ENCODE peak calls at places on chromosomes 5 and 9, in five cellular contexts. One of them, this sample, is unnamed.

GRCh38 chr9:120474579-120475243 is 105.3 kb downstream of the CDK5RAP2 start:
- DNase-seq in HepG2: no peak
- DNase-seq in GM12878: no peak
- DNase-seq in K562: no peak
- DNase-seq in H1: no peak
- DNase-seq in this sample: no peak

GRCh38 chr5:154133591-154133990 is 56.9 kb upstream of the GALNT10 start:
- DNase-seq in HepG2: no peak
- DNase-seq in GM12878: no peak
- DNase-seq in K562: no peak
- DNase-seq in H1: no peak
- DNase-seq in this sample: no peak

GRCh38 chr9:115972802-115973201 is 180.8 kb upstream of the PAPPA start:
- DNase-seq in HepG2: peak
- DNase-seq in GM12878: no peak
- DNase-seq in K562: no peak
- DNase-seq in H1: no peak
- DNase-seq in this sample: no peak

GRCh38 chr5:157478726-157479125 is 18.7 kb downstream of the NIPAL4 start:
- DNase-seq in HepG2: no peak
- DNase-seq in GM12878: no peak
- DNase-seq in K562: no peak
- DNase-seq in H1: no peak
- DNase-seq in this sample: no peak

GRCh38 chr9:89730715-89731114 is 125.9 kb downstream of the GADD45G start:
- DNase-seq in HepG2: peak
- DNase-seq in GM12878: no peak
- DNase-seq in K562: peak
- DNase-seq in H1: no peak
- DNase-seq in this sample: no peak

GRCh38 chr5:135154197-135154596 is 120.2 kb upstream of the PITX1 start:
- DNase-seq in HepG2: peak
- DNase-seq in GM12878: no peak
- DNase-seq in K562: no peak
- DNase-seq in H1: no peak
- DNase-seq in this sample: no peak

GRCh38 chr9:87309236-87309635 is 188.4 kb upstream of the DAPK1 start:
- DNase-seq in HepG2: no peak
- DNase-seq in GM12878: no peak
- DNase-seq in K562: no peak
- DNase-seq in H1: no peak
- DNase-seq in this sample: no peak

GRCh38 chr9:98117984-98118639 is 910 bp downstream of the TRIM14 start:
- DNase-seq in HepG2: peak
- DNase-seq in GM12878: no peak
- DNase-seq in K562: peak
- DNase-seq in H1: no peak
- DNase-seq in this sample: peak

GRCh38 chr5:73648490-73648889 is 22.5 kb downstream of the ARHGEF28 start:
- DNase-seq in HepG2: no peak
- DNase-seq in GM12878: no peak
- DNase-seq in K562: no peak
- DNase-seq in H1: no peak
- DNase-seq in this sample: no peak

GRCh38 chr9:5188060-5188707 is 2.7 kb upstream of the INSL6 start:
- DNase-seq in HepG2: no peak
- DNase-seq in GM12878: no peak
- DNase-seq in K562: no peak
- DNase-seq in H1: no peak
- DNase-seq in this sample: no peak

GRCh38 chr9:96609732-96610131 is 9.9 kb downstream of the CDC14B start:
- DNase-seq in HepG2: no peak
- DNase-seq in GM12878: no peak
- DNase-seq in K562: no peak
- DNase-seq in H1: no peak
- DNase-seq in this sample: no peak

GRCh38 chr9:96603305-96604004 is 16.2 kb downstream of the CDC14B start:
- DNase-seq in HepG2: no peak
- DNase-seq in GM12878: no peak
- DNase-seq in K562: no peak
- DNase-seq in H1: no peak
- DNase-seq in this sample: no peak

GRCh38 chr9:96607971-96608370 is 11.7 kb downstream of the CDC14B start:
- DNase-seq in HepG2: no peak
- DNase-seq in GM12878: no peak
- DNase-seq in K562: no peak
- DNase-seq in H1: no peak
- DNase-seq in this sample: no peak

GRCh38 chr9:96604005-96604320 is 15.7 kb downstream of the CDC14B start:
- DNase-seq in HepG2: no peak
- DNase-seq in GM12878: no peak
- DNase-seq in K562: no peak
- DNase-seq in H1: no peak
- DNase-seq in this sample: no peak

DNA sequence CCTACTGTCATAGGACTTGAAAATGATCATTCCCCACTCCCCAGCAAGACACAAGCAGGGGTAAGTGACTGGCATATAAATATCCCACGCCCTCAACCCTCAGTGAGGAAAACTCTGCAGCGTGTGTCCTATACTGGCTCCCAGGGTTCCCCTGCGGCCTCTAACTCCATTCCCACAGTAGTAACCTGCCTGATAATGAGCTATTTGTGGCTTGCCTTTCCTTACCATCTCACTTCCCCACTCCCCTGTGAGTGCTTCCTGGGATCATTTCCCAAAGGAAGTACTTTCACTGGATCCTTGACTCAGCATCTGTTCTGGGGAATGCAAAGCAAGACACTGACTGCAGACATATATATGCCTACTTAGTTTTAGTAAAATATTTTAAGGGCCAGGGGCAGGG is 14.3 kb downstream of the CDC14B start:
- DNase-seq in HepG2: no peak
- DNase-seq in GM12878: no peak
- DNase-seq in K562: no peak
- DNase-seq in H1: no peak
- DNase-seq in this sample: no peak
- TF ChIP-seq MAX in HepG2: no peak
- TF ChIP-seq MAX in GM12878: no peak
- TF ChIP-seq MAX in K562: no peak
- TF ChIP-seq MAX in H1: no peak
- TF ChIP-seq MAX in this sample: no peak

GRCh38 chr9:92706218-92706940 is 36.4 kb upstream of the IPPK start:
- DNase-seq in HepG2: peak
- DNase-seq in GM12878: no peak
- DNase-seq in K562: peak
- DNase-seq in H1: peak
- DNase-seq in this sample: peak

GRCh38 chr9:92709240-92709639 is 39.3 kb upstream of the IPPK start:
- DNase-seq in HepG2: no peak
- DNase-seq in GM12878: no peak
- DNase-seq in K562: no peak
- DNase-seq in H1: no peak
- DNase-seq in this sample: no peak

GRCh38 chr9:92709954-92710353 is 40.0 kb upstream of the IPPK start:
- DNase-seq in HepG2: no peak
- DNase-seq in GM12878: no peak
- DNase-seq in K562: no peak
- DNase-seq in H1: no peak
- DNase-seq in this sample: no peak

GRCh38 chr9:92707530-92707929 is 37.6 kb upstream of the IPPK start:
- DNase-seq in HepG2: no peak
- DNase-seq in GM12878: no peak
- DNase-seq in K562: no peak
- DNase-seq in H1: no peak
- DNase-seq in this sample: no peak

DNA sequence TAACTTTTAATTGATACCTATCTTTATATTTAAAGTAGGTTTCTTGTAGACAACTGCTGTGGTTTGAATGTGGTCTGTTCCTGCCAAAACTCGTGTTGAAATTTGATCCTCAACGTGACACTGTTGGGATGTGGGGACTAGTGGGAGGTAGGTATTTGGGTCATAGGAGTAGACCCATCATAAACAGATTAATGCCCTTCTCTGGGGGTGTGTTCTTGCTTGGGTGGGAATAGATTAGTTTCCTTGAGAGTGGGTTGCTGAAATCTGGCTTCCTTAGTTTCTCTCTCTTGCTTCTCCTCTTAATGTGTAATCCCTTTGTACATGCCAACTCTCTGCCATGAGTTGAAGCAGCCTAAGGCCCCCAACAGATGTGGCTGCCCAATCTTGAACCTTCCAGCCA is 34.6 kb upstream of the IPPK start:
- DNase-seq in HepG2: no peak
- DNase-seq in GM12878: no peak
- DNase-seq in K562: no peak
- DNase-seq in H1: peak
- DNase-seq in this sample: no peak
- TF ChIP-seq JUND in HepG2: no peak
- TF ChIP-seq JUND in GM12878: no peak
- TF ChIP-seq JUND in K562: no peak
- TF ChIP-seq JUND in H1: no peak
- TF ChIP-seq JUND in this sample: no peak

GRCh38 chr5:72346396-72346795 is 26.2 kb downstream of the PTCD2 start:
- DNase-seq in HepG2: peak
- DNase-seq in GM12878: no peak
- DNase-seq in K562: no peak
- DNase-seq in H1: no peak
- DNase-seq in this sample: no peak

GRCh38 chr5:72353046-72353445 is 32.9 kb downstream of the PTCD2 start:
- DNase-seq in HepG2: no peak
- DNase-seq in GM12878: no peak
- DNase-seq in K562: no peak
- DNase-seq in H1: no peak
- DNase-seq in this sample: no peak

GRCh38 chr5:72347801-72348305 is 27.7 kb downstream of the PTCD2 start:
- DNase-seq in HepG2: no peak
- DNase-seq in GM12878: no peak
- DNase-seq in K562: no peak
- DNase-seq in H1: no peak
- DNase-seq in this sample: peak
- TF ChIP-seq CEBPB in HepG2: no peak
- TF ChIP-seq CEBPB in GM12878: no peak
- TF ChIP-seq CEBPB in K562: no peak
- TF ChIP-seq CEBPB in H1: no peak
- TF ChIP-seq CEBPB in this sample: peak

GRCh38 chr5:91024727-91025126 is 358.4 kb downstream of the ARRDC3 start:
- DNase-seq in HepG2: no peak
- DNase-seq in GM12878: no peak
- DNase-seq in K562: peak
- DNase-seq in H1: no peak
- DNase-seq in this sample: no peak

GRCh38 chr5:91024160-91024559 is 359.0 kb downstream of the ARRDC3 start:
- DNase-seq in HepG2: no peak
- DNase-seq in GM12878: no peak
- DNase-seq in K562: no peak
- DNase-seq in H1: no peak
- DNase-seq in this sample: no peak

GRCh38 chr5:91025449-91025848 is 357.7 kb downstream of the ARRDC3 start:
- DNase-seq in HepG2: no peak
- DNase-seq in GM12878: no peak
- DNase-seq in K562: no peak
- DNase-seq in H1: no peak
- DNase-seq in this sample: no peak

GRCh38 chr5:91020065-91020800 is 362.9 kb downstream of the ARRDC3 start:
- DNase-seq in HepG2: no peak
- DNase-seq in GM12878: no peak
- DNase-seq in K562: no peak
- DNase-seq in H1: no peak
- DNase-seq in this sample: no peak

GRCh38 chr5:91022518-91022917 is 360.6 kb downstream of the ARRDC3 start:
- DNase-seq in HepG2: no peak
- DNase-seq in GM12878: no peak
- DNase-seq in K562: no peak
- DNase-seq in H1: no peak
- DNase-seq in this sample: no peak
- TF ChIP-seq MAX in HepG2: no peak
- TF ChIP-seq MAX in GM12878: no peak
- TF ChIP-seq MAX in K562: no peak
- TF ChIP-seq MAX in H1: no peak
- TF ChIP-seq MAX in this sample: no peak

GRCh38 chr5:60978968-60979367 is 34.0 kb downstream of the NDUFAF2 start:
- DNase-seq in HepG2: no peak
- DNase-seq in GM12878: no peak
- DNase-seq in K562: peak
- DNase-seq in H1: no peak
- DNase-seq in this sample: no peak
- TF ChIP-seq JUND in HepG2: no peak
- TF ChIP-seq JUND in GM12878: no peak
- TF ChIP-seq JUND in K562: no peak
- TF ChIP-seq JUND in H1: no peak
- TF ChIP-seq JUND in this sample: no peak

GRCh38 chr5:166370928-166371690 is 1920.3 kb upstream of the WWC1 start:
- DNase-seq in HepG2: no peak
- DNase-seq in GM12878: no peak
- DNase-seq in K562: no peak
- DNase-seq in H1: no peak
- DNase-seq in this sample: no peak
- TF ChIP-seq CEBPB in HepG2: no peak
- TF ChIP-seq CEBPB in GM12878: no peak
- TF ChIP-seq CEBPB in K562: no peak
- TF ChIP-seq CEBPB in H1: no peak
- TF ChIP-seq CEBPB in this sample: no peak

DNA sequence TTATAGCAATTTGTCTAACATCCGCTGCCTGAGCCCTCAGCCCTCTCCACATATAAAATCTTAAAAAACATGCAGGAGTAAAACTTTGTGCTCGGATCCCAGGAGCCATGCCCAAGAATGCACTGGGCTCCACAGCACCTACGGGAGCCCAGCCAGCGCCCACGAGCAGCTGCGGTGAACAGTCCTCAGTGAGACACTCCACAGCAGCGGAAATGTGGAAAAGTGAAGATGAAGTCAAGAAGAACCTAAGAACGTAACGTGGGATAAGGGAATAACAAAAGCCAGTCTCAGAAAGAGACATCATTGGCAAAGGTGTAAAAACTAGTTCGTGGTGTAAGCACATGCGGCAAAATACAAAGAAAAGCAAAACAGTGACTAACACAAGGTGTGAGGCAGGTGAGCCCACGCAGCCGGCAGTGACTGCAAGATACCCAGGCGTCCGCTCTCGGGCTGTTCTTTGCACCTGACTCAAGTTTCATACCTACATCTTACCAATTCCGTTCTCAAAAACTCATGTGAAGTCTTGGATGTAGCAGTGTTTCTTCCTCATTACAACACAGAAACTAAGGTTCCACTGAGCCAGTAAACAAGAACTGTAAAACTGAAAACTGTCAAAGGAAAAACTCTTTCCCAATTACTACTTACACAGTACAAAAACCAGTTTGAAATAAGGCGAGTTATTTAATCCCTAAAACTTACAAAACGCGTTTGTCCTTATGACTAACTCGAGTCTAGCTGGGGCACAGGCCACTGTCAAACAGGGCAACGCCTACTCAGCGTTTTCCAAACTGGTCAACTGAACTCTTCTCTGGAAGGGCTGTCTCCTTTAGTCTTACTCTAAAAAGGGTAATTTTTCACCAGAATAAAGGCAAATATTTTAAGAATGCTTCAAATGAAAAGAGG is 1.7 kb downstream of the CAMSAP1 start:
- DNase-seq in HepG2: no peak
- DNase-seq in GM12878: no peak
- DNase-seq in K562: no peak
- DNase-seq in H1: no peak
- DNase-seq in this sample: peak
- TF ChIP-seq MAX in HepG2: no peak
- TF ChIP-seq MAX in GM12878: no peak
- TF ChIP-seq MAX in K562: no peak
- TF ChIP-seq MAX in H1: no peak
- TF ChIP-seq MAX in this sample: peak